ENCODE peak calls at places on chromosomes 1 and 21, in eight cellular contexts. J is gastrocnemius medialis, W is IMR-90, D is esophagus muscularis mucosa, S is A549, K is heart left ventricle, Z is body of pancreas, B is ovary. Q is an unnamed sample.

GRCh38 chr21:44761011-44761729 is 40.5 kb downstream of the UBE2G2 start:
- DNase-seq in J (no peak), W (no peak), D (no peak), S (no peak), K (no peak), Z (no peak), B (no peak), Q (no peak)

GRCh38 chr1:196148367-196148970 is 459.8 kb downstream of the KCNT2 start:
- DNase-seq in J (no peak), W (peak; percentile 57), D (no peak), S (peak; percentile 34), K (no peak), Z (no peak), B (no peak), Q (no peak)

GRCh38 chr1:998051-998821 is 1.7 kb downstream of the HES4 start:
- DNase-seq in J (no peak), W (no peak), D (no peak), S (no peak), K (peak; percentile 30), Z (peak; percentile 27), B (no peak), Q (no peak)

GRCh38 chr1:156347337-156347736 is 9.0 kb downstream of the TSACC start:
- DNase-seq in J (no peak), W (peak; percentile 73), D (no peak), S (no peak), K (no peak), Z (no peak), B (no peak), Q (no peak)

GRCh38 chr1:6102227-6102845 is 56.6 kb downstream of the KCNAB2 start:
- DNase-seq in J (no peak), W (no peak), D (no peak), S (no peak), K (no peak), Z (no peak), B (no peak), Q (no peak)

GRCh38 chr1:248779350-248779749 is 23.8 kb upstream of the LYPD8 start:
- DNase-seq in J (no peak), W (no peak), D (no peak), S (no peak), K (no peak), Z (no peak), B (no peak), Q (no peak)

GRCh38 chr1:2528611-2528965 is 1.5 kb downstream of the HES5 start:
- DNase-seq in J (no peak), W (no peak), D (no peak), S (no peak), K (no peak), Z (no peak), B (no peak), Q (no peak)

GRCh38 chr1:63817700-63818099 is 43.9 kb downstream of the ROR1 start:
- DNase-seq in J (no peak), W (no peak), D (no peak), S (no peak), K (no peak), Z (no peak), B (no peak), Q (no peak)

DNA sequence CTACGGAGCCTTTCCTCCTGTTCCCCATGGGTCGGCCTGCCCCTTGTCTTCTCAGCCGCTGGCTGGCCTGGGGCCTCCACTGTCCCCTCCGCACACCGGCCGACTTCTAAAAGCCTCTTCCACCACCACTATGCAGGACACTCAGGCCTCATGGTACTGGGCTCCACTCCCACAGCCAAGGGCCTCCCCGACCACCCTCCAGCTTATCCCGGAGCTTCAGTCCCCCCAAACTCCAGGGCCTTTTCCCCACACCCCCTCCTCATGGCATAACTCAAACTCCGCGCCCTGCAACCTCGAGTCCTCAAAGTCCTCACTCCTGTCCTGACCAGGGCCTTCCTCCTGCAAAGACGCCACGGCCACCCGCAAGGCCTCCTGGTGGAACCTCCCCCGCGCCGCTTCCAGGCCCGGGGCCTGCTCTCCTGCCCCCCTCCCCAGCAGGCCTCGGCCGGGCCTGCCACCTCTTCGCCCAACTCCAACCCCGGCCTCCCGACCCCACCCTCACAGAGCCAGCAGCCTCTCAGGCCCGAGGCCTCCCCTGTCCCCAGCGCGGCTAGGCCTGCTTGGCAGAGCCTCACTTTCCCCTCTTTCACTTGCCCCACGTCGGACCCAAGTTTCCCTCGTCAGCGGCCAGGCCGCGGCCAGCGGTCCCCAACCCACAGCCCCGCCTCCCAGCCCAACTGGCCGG is 1.9 kb downstream of the LRRC41 start:
- DNase-seq in J (peak; percentile 22), W (peak; percentile 37), D (no peak), S (peak; percentile 44), K (peak; percentile 54), Z (peak; percentile 58), B (peak; percentile 61), Q (no peak)
- TF ChIP-seq POLR2A in J (peak; percentile 24), W (peak; percentile 18), D (no peak), S (no peak), K (no peak), Z (no peak), B (no peak), Q (no peak)

GRCh38 chr21:26846036-26846931 is 1.1 kb upstream of the ADAMTS1 start:
- DNase-seq in J (peak; percentile 68), W (peak; percentile 82), D (no peak), S (peak; percentile 31), K (peak; percentile 93), Z (peak; percentile 61), B (peak; percentile 92), Q (peak; percentile 73)

GRCh38 chr21:26843912-26844257 is 1.3 kb downstream of the ADAMTS1 start:
- DNase-seq in J (no peak), W (peak; percentile 55), D (no peak), S (peak; percentile 33), K (no peak), Z (no peak), B (no peak), Q (peak; percentile 31)

GRCh38 chr21:26845750-26846035 is 484 bp upstream of the ADAMTS1 start:
- DNase-seq in J (no peak), W (no peak), D (no peak), S (no peak), K (no peak), Z (no peak), B (no peak), Q (no peak)

GRCh38 chr21:26844258-26845065 is 747 bp downstream of the ADAMTS1 start:
- DNase-seq in J (peak; percentile 56), W (peak; percentile 22), D (no peak), S (peak; percentile 33), K (peak; percentile 71), Z (peak; percentile 45), B (peak; percentile 68), Q (no peak)

DNA sequence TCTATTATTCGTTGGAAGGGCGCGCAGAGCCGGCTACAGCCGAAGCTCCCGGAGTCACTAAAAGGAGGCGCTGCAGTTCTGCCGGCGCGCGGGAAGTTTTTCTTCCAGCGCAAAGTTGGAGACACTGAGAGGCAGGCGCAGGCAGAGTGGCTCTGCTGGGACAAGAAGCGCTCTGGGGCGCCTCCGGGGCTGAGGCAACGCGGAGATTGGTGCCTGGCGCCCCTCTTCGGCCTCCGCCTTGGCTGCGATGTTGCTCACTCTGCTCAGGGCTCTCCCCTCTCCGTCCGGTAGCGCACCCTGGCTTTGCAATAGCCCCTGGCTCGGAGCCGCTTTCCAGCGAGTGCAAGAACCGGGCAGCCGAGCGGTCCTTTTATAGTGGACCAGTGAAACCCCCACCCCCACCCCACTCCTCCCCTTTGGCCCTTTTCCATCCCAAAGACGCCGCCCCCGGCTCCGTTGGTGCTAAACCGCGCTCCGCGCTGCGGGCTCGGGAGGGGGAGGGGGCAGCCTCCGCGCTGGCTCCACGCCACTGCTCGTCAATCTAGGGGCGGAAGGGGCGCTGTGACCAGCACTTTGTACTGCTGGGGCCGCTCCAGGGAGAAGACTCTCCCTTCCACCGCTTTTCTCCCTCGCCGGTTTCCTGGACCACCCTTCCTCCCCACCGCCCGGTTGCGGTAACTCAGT is at the start of gene ADAMTS1:
- DNase-seq in J (peak; percentile 84), W (peak; percentile 92), D (peak; percentile 98), S (peak; percentile 38), K (peak; percentile 93), Z (peak; percentile 81), B (peak; percentile 99), Q (peak; percentile 53)
- TF ChIP-seq POLR2A in J (peak; percentile 91), W (peak; percentile 99), D (peak; percentile 97), S (no peak), K (peak; percentile 98), Z (peak; percentile 72), B (peak; percentile 96), Q (peak; percentile 99)

DNA sequence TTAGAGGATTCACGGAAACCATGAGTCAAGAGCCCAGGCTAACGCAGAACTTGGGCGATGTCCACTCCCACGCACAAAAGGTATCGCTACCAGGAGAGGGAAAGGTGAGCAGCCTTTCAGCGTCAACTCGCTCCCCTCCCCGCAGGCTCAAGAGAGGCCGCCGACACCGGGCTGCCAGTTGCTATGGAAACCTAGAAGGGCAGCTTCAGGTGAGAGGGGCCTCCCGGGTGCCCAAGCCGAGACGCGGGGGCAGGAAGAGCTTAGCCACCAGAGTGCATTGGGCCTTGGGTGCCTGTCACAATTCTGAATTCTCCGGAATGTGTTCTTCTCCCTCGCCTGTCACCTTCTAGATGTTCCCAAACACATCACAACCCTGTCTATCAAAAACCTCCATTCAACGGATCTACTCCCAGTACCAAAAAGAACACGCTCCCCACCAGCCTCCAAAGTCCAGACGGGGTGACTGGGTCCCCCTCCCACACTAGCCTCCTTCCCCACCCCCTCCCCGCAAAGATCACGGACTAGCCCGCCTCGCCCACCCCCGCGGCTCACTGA is 694 bp downstream of the MEAF6 start:
- DNase-seq in J (no peak), W (no peak), D (no peak), S (no peak), K (peak; percentile 22), Z (peak; percentile 55), B (peak; percentile 23), Q (no peak)
- TF ChIP-seq POLR2A in J (no peak), W (no peak), D (no peak), S (no peak), K (no peak), Z (no peak), B (no peak), Q (no peak)

GRCh38 chr1:29123871-29124365 is at the start of gene TMEM200B:
- DNase-seq in J (no peak), W (no peak), D (no peak), S (no peak), K (peak; percentile 39), Z (no peak), B (peak; percentile 67), Q (no peak)

GRCh38 chr1:29122987-29123870 is 474 bp downstream of the TMEM200B start:
- DNase-seq in J (no peak), W (peak; percentile 16), D (no peak), S (no peak), K (peak; percentile 24), Z (no peak), B (peak; percentile 63), Q (no peak)

GRCh38 chr1:29126198-29126597 is 2.5 kb upstream of the TMEM200B start:
- DNase-seq in J (no peak), W (no peak), D (no peak), S (no peak), K (no peak), Z (no peak), B (no peak), Q (no peak)

GRCh38 chr1:29125237-29125641 is 1.5 kb upstream of the TMEM200B start:
- DNase-seq in J (no peak), W (no peak), D (no peak), S (no peak), K (peak; percentile 24), Z (no peak), B (no peak), Q (no peak)

DNA sequence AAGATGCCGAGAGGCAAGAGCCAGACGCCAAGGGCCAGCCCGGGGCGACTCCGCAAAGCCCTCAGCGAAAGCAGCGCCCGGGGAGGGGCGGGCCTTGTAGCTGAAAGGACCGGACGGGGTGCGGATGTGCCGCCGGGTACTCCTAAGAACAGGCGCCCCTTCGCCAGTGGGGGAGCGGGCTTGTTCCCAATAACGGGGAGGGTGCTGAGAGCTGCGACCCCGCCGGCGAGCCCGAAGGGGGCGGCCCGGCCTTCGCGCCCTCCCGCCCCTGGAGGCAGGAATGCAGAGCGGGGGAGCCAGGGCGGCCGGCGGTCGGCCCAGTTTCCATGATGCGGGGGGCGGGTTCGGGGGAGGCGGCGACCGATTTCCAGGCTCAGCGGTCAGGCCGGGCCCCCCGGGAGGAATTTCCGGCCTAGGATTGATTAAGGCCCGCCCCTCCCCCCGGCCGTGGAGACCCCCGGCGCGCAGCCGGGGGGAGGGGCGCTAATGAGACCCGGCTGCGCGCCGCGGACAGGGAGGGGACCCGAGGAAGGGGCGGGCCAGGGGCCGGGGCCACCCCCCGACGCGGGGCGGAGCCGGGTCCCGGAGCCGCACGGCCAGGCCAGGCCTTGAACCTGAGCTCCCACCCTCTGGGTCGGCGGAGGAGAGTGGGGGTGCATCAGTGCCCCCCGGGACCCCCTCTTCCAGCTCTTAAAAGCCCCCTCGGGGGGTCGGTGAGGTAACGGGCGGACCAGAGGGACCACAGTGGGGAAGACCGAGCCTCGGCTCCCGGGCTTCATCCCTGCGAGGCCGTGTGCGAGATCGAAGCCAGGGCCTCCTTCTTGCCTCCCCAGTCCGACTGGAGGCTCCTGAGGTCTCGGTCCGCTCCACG is 898 bp upstream of the TMEM200B start:
- DNase-seq in J (peak; percentile 22), W (peak; percentile 60), D (peak; percentile 96), S (peak; percentile 56), K (peak; percentile 87), Z (peak; percentile 61), B (peak; percentile 93), Q (peak; percentile 74)
- TF ChIP-seq POLR2A in J (peak; percentile 55), W (peak; percentile 67), D (peak; percentile 51), S (peak; percentile 46), K (peak; percentile 42), Z (no peak), B (peak; percentile 89), Q (peak; percentile 20)

Q was measured in H54.